ENCODE peak calls at places on chromosome 19, in four cellular contexts. Q is astrocyte of the cerebellum, M is lower lobe of right lung, X is heart right ventricle. F is an unnamed sample.

GRCh38 chr19:1758231-1758577 is 4.9 kb downstream of the ONECUT3 start:
- DNase-seq in M (no peak), Q (no peak), X (no peak), F (no peak)

GRCh38 chr19:35851213-35852028 is 883 bp downstream of the NPHS1 start:
- DNase-seq in Q (no peak), M (no peak), X (no peak), F (no peak)

GRCh38 chr19:39223703-39224279 is 19.7 kb upstream of the SYCN start:
- DNase-seq in M (no peak), Q (peak), X (no peak), F (peak)

GRCh38 chr19:17450264-17451075 is 2.0 kb upstream of the TMEM221 start:
- DNase-seq in X (no peak), Q (no peak), M (no peak), F (no peak)

GRCh38 chr19:58572818-58573657 is at the start of gene MZF1:
- DNase-seq in Q (peak), M (peak), X (peak), F (peak)

GRCh38 chr19:46944918-46945628 is 74.6 kb upstream of the NPAS1 start:
- DNase-seq in M (peak), X (peak), Q (no peak), F (no peak)

GRCh38 chr19:33385956-33386355 is 12.4 kb downstream of the CEBPG start:
- DNase-seq in M (no peak), X (peak), Q (no peak), F (no peak)

GRCh38 chr19:5336195-5336965 is 4.2 kb downstream of the PTPRS start:
- DNase-seq in Q (no peak), X (no peak), M (no peak), F (no peak)

GRCh38 chr19:1511989-1512338 is 855 bp downstream of the ADAMTSL5 start:
- DNase-seq in M (no peak), X (no peak), Q (no peak), F (no peak)

GRCh38 chr19:17097593-17098126 is 22.1 kb downstream of the MYO9B start:
- DNase-seq in X (no peak), Q (no peak), M (no peak), F (no peak)

GRCh38 chr19:3452456-3453068 is 27.8 kb downstream of the SMIM24 start:
- DNase-seq in Q (no peak), M (no peak), X (no peak), F (no peak)

GRCh38 chr19:58328999-58329398 is 2.2 kb downstream of the ZSCAN22 start:
- DNase-seq in Q (no peak), X (no peak), M (no peak), F (no peak)

GRCh38 chr19:11306337-11306736 is 10.4 kb downstream of the TSPAN16 start:
- DNase-seq in X (no peak), M (no peak), Q (no peak), F (no peak)

GRCh38 chr19:343941-344624 is 513 bp downstream of the MIER2 start:
- DNase-seq in Q (no peak), M (no peak), X (no peak), F (no peak)

GRCh38 chr19:49881672-49882394 is 4.3 kb downstream of the TBC1D17 start:
- DNase-seq in X (peak), M (no peak), Q (no peak), F (no peak)

GRCh38 chr19:10230155-10230903 is 802 bp downstream of the S1PR2 start:
- DNase-seq in M (peak), X (peak), Q (no peak), F (no peak)

GRCh38 chr19:944171-944567 is 18.3 kb downstream of the ARID3A start:
- DNase-seq in X (no peak), Q (no peak), M (no peak), F (no peak)

GRCh38 chr19:55353803-55354697 is 469 bp downstream of the COX6B2 start:
- DNase-seq in Q (no peak), X (peak), M (peak), F (no peak)

GRCh38 chr19:35745328-35746086 is at the start of the genes PSENEN and U2AF1L4:
- DNase-seq in Q (peak), M (peak), X (peak), F (peak)

GRCh38 chr19:11624064-11624463 is 26.8 kb downstream of the ZNF627 start:
- DNase-seq in M (no peak), Q (peak), X (no peak), F (no peak)

GRCh38 chr19:56642711-56643459 is at the start of gene SMIM17:
- DNase-seq in Q (no peak), M (no peak), X (no peak), F (no peak)

GRCh38 chr19:38307076-38307475 is 3.0 kb downstream of the C19orf33 start:
- DNase-seq in X (no peak), M (no peak), Q (no peak), F (no peak)

GRCh38 chr19:49988433-49988832 is 27.5 kb upstream of the SIGLEC11 start:
- DNase-seq in X (no peak), Q (no peak), M (no peak), F (no peak)

GRCh38 chr19:29858000-29858596 is 46.3 kb downstream of the CCNE1 start:
- DNase-seq in Q (no peak), M (no peak), X (no peak), F (no peak)

GRCh38 chr19:56098731-56099577 is 22.1 kb downstream of the ZNF787 start:
- DNase-seq in X (peak), M (no peak), Q (no peak), F (no peak)

GRCh38 chr19:459724-460511 is 915 bp downstream of the SHC2 start:
- DNase-seq in Q (no peak), M (no peak), X (peak), F (no peak)

GRCh38 chr19:29232315-29232852 is 19.4 kb upstream of the UQCRFS1 start:
- DNase-seq in M (no peak), X (no peak), Q (no peak), F (no peak)

GRCh38 chr19:11418518-11419506 is at the start of gene RGL3:
- DNase-seq in M (peak), Q (no peak), X (peak), F (no peak)

GRCh38 chr19:5850743-5851293 is 431 bp downstream of the FUT3 start:
- DNase-seq in Q (peak), X (no peak), M (peak), F (peak)

GRCh38 chr19:55369651-55370304 is 485 bp downstream of the IL11 start:
- DNase-seq in M (peak), X (no peak), Q (no peak), F (no peak)

GRCh38 chr19:21094347-21095025 is 12.5 kb downstream of the ZNF714 start:
- DNase-seq in X (no peak), Q (no peak), M (no peak), F (no peak)

GRCh38 chr19:35357867-35358573 is at the start of gene FFAR3:
- DNase-seq in X (no peak), M (no peak), Q (no peak), F (no peak)

GRCh38 chr19:2440515-2440914 is 13.1 kb upstream of the TIMM13 start:
- DNase-seq in M (no peak), Q (no peak), X (no peak), F (no peak)

GRCh38 chr19:6073858-6074708 is 36.2 kb downstream of the RFX2 start:
- DNase-seq in Q (no peak), M (no peak), X (no peak), F (no peak)

GRCh38 chr19:52600639-52601024 is 30.5 kb downstream of the ZNF701 start:
- DNase-seq in X (peak), M (peak), Q (no peak), F (no peak)

GRCh38 chr19:49858591-49858985 is 7.6 kb downstream of the PTOV1 start:
- DNase-seq in X (no peak), M (no peak), Q (no peak), F (no peak)

GRCh38 chr19:17001603-17002183 is 24.9 kb downstream of the CPAMD8 start:
- DNase-seq in X (peak), Q (no peak), M (no peak), F (no peak)

GRCh38 chr19:55088543-55089265 is 13.0 kb downstream of the EPS8L1 start:
- DNase-seq in M (peak), X (peak), Q (peak), F (no peak)

GRCh38 chr19:48739400-48739825 is 997 bp downstream of the RASIP1 start:
- DNase-seq in X (no peak), M (no peak), Q (no peak), F (no peak)
- H3K4me3 ChIP-seq in X (peak), M (peak), Q (peak), F (peak)

GRCh38 chr19:41967056-41967783 is 8.1 kb upstream of the RABAC1 start:
- DNase-seq in Q (no peak), X (no peak), M (no peak), F (no peak)

GRCh38 chr19:41971363-41971762 is 12.2 kb upstream of the RABAC1 start:
- DNase-seq in X (no peak), M (no peak), Q (no peak), F (no peak)

GRCh38 chr19:41968751-41969150 is 9.6 kb upstream of the RABAC1 start:
- DNase-seq in X (no peak), Q (no peak), M (no peak), F (no peak)

GRCh38 chr19:41969772-41970458 is 10.8 kb upstream of the RABAC1 start:
- DNase-seq in X (no peak), Q (no peak), M (no peak), F (no peak)

DNA sequence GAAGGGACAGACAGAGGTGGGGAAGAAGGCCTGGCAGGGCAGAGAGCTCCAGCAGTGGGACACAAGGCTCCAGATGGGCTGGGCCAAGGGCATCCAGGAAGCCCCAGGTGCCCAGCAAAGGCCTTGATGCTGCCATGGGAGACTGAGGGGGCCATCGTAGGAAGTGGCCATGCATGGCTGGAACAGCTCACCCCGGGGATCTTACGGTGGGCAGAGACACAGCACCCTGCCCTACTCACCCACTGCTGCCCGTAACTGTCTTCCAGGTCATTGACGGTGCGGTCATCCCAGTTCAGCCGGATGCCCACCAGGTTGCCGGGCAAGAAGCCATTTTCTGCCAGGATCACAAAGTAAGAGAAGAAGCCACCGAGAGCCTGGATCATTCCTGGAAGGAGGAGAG is 10.1 kb upstream of the RABAC1 start:
- DNase-seq in M (no peak), X (no peak), Q (no peak), F (no peak)
- TF ChIP-seq CTCF in M (no peak), X (no peak), Q (no peak), F (no peak)

GRCh38 chr19:40253611-40254092 is 27.2 kb upstream of the CCNP start:
- DNase-seq in X (no peak), Q (no peak), M (no peak), F (peak)
- H3K4me3 ChIP-seq in X (no peak), Q (no peak), M (no peak), F (no peak)

GRCh38 chr19:51595776-51596175 is 24.7 kb downstream of the ZNF175 start:
- DNase-seq in M (no peak), X (no peak), Q (no peak), F (no peak)
- TF ChIP-seq CTCF in M (no peak), X (no peak), Q (no peak), F (no peak)

DNA sequence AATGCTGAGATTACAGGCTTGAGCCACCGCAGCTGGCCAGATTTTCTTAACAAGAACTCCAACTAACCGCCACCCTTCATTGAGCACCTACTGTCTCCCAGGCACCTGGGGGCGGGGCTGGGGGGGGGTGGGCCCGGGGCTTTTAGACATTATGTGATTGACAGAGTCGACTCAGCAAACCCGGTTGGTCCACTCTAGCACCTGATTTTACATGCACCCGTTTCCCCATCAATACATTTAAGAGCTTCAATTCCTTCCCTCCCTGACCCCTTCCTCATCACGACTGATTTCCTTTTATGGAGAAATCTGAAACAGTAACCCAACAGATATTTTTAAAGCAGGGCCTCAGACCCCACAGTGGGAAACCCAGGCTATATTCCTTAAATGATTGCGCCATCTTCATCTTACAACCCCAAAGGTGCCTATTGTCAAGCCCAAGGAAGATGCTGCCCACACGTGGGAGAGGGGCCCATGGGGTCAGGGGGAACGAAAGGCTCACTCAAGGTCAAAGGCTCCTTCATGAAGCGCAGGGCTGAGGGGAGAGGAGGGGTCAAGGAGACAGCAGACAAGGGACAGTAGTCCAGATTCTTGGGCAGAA is 1.8 kb downstream of the INSR start:
- DNase-seq in X (no peak), M (no peak), Q (no peak), F (no peak)
- H3K4me3 ChIP-seq in X (peak), M (peak), Q (no peak), F (peak)

GRCh38 chr19:13873776-13874515 is 3.0 kb upstream of the NANOS3 start:
- DNase-seq in Q (no peak), X (no peak), M (no peak), F (no peak)

GRCh38 chr19:13869324-13869723 is 7.6 kb upstream of the NANOS3 start:
- DNase-seq in M (no peak), Q (no peak), X (no peak), F (no peak)

GRCh38 chr19:13872695-13873389 is 4.1 kb upstream of the NANOS3 start:
- DNase-seq in M (no peak), X (peak), Q (no peak), F (no peak)

GRCh38 chr19:13875824-13876223 is 1.1 kb upstream of the NANOS3 start:
- DNase-seq in M (no peak), X (no peak), Q (no peak), F (no peak)

GRCh38 chr19:13872339-13872694 is 4.6 kb upstream of the NANOS3 start:
- DNase-seq in M (no peak), Q (no peak), X (no peak), F (no peak)
- TF ChIP-seq CTCF in M (no peak), Q (no peak), X (no peak), F (no peak)

GRCh38 chr19:51317381-51317780 is 5.9 kb downstream of the IGLON5 start:
- DNase-seq in M (no peak), Q (no peak), X (no peak), F (no peak)

GRCh38 chr19:51316688-51317087 is 5.2 kb downstream of the IGLON5 start:
- DNase-seq in Q (no peak), X (no peak), M (no peak), F (no peak)

GRCh38 chr19:51311388-51312257 is at the start of gene IGLON5:
- DNase-seq in Q (no peak), X (no peak), M (no peak), F (no peak)
- H3K4me3 ChIP-seq in Q (no peak), X (no peak), M (no peak), F (no peak)

GRCh38 chr19:45922281-45922680 is 7.7 kb upstream of the NANOS2 start:
- DNase-seq in M (no peak), Q (no peak), X (no peak), F (no peak)

GRCh38 chr19:45924891-45925447 is 10.4 kb upstream of the NANOS2 start:
- DNase-seq in Q (no peak), X (no peak), M (no peak), F (no peak)

GRCh38 chr19:45929247-45929646 is 14.7 kb upstream of the NANOS2 start:
- DNase-seq in M (no peak), X (no peak), Q (no peak), F (no peak)

GRCh38 chr19:45931055-45931454 is 16.5 kb upstream of the NANOS2 start:
- DNase-seq in Q (no peak), M (no peak), X (no peak), F (no peak)

GRCh38 chr19:45927565-45928261 is 13.1 kb upstream of the NANOS2 start:
- DNase-seq in X (peak), M (peak), Q (peak), F (peak)
- TF ChIP-seq CTCF in X (peak), M (no peak), Q (no peak), F (no peak)

DNA sequence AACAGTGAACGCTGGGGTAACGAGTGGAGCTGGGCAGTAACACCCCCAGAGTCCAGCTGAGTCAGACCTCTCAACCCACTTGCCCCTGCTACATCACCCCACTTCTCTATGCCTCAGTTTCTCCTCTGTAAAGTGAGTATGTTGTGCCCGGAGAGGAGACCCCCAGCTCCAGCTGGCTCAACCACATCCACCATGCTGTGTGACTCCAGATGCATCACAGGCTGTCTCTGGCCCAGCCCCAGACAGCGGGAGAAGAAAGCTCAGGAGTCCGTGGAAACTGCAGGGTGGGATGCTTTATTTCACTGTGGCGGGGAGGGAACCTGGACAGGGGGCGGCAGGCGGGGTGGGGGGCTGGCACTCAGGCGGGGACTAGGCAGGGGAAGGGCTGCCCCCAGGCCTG is 9.6 kb upstream of the ELL start:
- DNase-seq in X (no peak), M (no peak), Q (no peak), F (no peak)
- H3K4me3 ChIP-seq in X (no peak), M (no peak), Q (no peak), F (no peak)

DNA sequence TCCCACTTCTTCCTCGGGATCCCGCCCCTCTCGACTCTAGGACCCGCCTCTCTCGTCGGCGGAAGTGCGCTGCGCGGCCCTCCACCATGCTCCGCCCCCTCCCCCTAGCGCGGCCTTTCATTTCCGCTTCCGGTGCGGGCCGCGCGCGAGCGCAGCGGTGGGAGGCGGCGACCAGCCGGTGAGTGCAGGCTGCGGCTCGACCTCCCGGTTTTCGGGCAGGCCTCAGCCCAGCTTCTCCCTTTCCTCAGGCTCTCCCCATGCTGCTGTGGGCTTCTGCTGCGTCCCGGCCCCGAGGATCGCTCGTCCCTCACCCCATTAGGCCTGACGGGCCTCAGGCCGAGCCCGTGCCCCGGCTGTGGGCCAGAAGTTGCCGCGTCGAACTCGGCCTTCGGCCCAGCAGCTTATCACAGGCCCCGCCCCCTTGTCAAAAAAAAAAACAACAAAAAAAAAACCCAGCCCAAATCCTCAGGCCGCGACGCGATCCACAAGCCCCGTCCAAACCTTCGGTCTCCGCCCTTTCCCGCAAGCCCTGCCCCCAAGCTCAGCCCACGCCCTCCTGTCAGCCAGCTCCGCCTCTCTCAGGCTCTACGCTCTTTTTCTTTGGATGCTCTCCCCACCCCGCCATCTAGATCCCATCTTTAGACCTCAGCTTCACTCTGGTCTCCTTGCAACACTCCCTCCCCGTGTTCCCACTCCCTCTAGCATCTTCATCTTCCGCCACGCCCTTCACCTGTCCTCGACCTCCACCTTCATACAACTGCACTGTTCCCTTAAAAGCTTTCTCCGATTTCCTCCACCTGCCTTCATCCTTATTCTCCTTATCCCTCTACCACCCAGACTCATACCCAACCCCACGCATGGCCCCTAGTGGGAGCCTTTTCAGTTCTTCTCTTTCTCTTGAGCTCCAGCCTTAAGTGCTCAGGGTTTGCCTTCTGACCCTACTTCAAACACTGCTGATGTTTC is at the start of gene CLASRP:
- DNase-seq in M (peak), X (peak), Q (peak), F (peak)
- TF ChIP-seq CTCF in M (no peak), X (no peak), Q (no peak), F (no peak)

F was measured in LNCaP clone FGC.